ENCODE peak calls at places on chromosomes 11 and 22, in five cellular contexts. K is GM13977; U is activated CD8-positive, alpha-beta T cell treated with anti-CD3 and anti-CD28 coated beads for 36 hours; P is fibroblast of mammary gland; C is astrocyte of the spinal cord. J is an unnamed sample.

GRCh38 chr22:20418211-20418788 is 19.3 kb downstream of the SCARF2 start:
- DNase-seq in K (peak; percentile 88), U (peak; percentile 74), P (peak; percentile 79), C (peak; percentile 77), J (peak; percentile 82)

GRCh38 chr11:94201004-94201465 is 72.4 kb downstream of the PANX1 start:
- DNase-seq in K (no peak), U (no peak), P (peak; percentile 92), C (peak; percentile 62), J (peak; percentile 89)

GRCh38 chr22:46087816-46088277 is 62.5 kb upstream of the PPARA start:
- DNase-seq in K (no peak), U (no peak), P (peak; percentile 93), C (peak; percentile 93), J (peak; percentile 99)

GRCh38 chr22:38327805-38328204 is 10.6 kb upstream of the CSNK1E start:
- DNase-seq in K (no peak), U (no peak), P (peak; percentile 46), C (peak; percentile 62), J (peak; percentile 65)

GRCh38 chr11:15852179-15852578 is 504.2 kb downstream of the SOX6 start:
- DNase-seq in K (no peak), U (peak; percentile 3), P (peak; percentile 23), C (peak; percentile 16), J (no peak)

GRCh38 chr22:23270212-23270733 is 90.0 kb downstream of the BCR start:
- DNase-seq in K (no peak), U (no peak), P (peak; percentile 5), C (no peak), J (no peak)

GRCh38 chr11:117180661-117181585 is 2.4 kb downstream of the SIDT2 start:
- DNase-seq in K (peak; percentile 84), U (peak; percentile 86), P (peak; percentile 82), C (peak; percentile 63), J (peak; percentile 76)

GRCh38 chr22:49204599-49205214 is 623.0 kb downstream of the BRD1 start:
- DNase-seq in K (no peak), U (no peak), P (no peak), C (no peak), J (no peak)

GRCh38 chr11:47245586-47246357 is 2.8 kb downstream of the ACP2 start:
- DNase-seq in K (no peak), U (no peak), P (no peak), C (no peak), J (no peak)

GRCh38 chr11:35511666-35512065 is 13.8 kb downstream of the PAMR1 start:
- DNase-seq in K (no peak), U (no peak), P (peak; percentile 88), C (peak; percentile 72), J (peak; percentile 40)

GRCh38 chr11:115616941-115617340 is 112.7 kb upstream of the CADM1 start:
- DNase-seq in K (no peak), U (no peak), P (peak; percentile 59), C (peak; percentile 95), J (peak; percentile 32)

GRCh38 chr22:44616882-44617655 is 84.9 kb upstream of the PRR5 start:
- DNase-seq in K (no peak), U (peak; percentile 18), P (no peak), C (no peak), J (no peak)

GRCh38 chr11:84780689-84781293 is 846.4 kb downstream of the DLG2 start:
- DNase-seq in K (no peak), U (no peak), P (peak; percentile 43), C (peak; percentile 47), J (peak; percentile 13)

GRCh38 chr11:12019337-12019736 is 10.9 kb upstream of the DKK3 start:
- DNase-seq in K (no peak), U (no peak), P (no peak), C (peak; percentile 92), J (no peak)

J was measured in fibroblast of gingiva.